ENCODE peak calls at places on chromosome 13, in eight cellular contexts. One of them, this sample, is unnamed.

GRCh38 chr13:88979465-88980180 is 1308.5 kb downstream of the SLITRK5 start:
- DNase-seq in esophagus muscularis mucosa: no peak
- DNase-seq in H1: no peak
- DNase-seq in GM23338: peak
- DNase-seq in stomach: no peak
- DNase-seq in breast epithelium: no peak
- DNase-seq in endothelial cell of umbilical vein: no peak
- DNase-seq in Panc1: no peak
- DNase-seq in this sample: no peak

GRCh38 chr13:94160875-94161274 is 318.6 kb downstream of the DCT start:
- DNase-seq in breast epithelium: no peak
- DNase-seq in Panc1: no peak
- DNase-seq in GM23338: no peak
- DNase-seq in H1: no peak
- DNase-seq in endothelial cell of umbilical vein: no peak
- DNase-seq in esophagus muscularis mucosa: no peak
- DNase-seq in stomach: no peak
- DNase-seq in this sample: no peak

GRCh38 chr13:37918116-37919100 is 48.8 kb upstream of the TRPC4 start:
- DNase-seq in Panc1: no peak
- DNase-seq in stomach: no peak
- DNase-seq in H1: no peak
- DNase-seq in GM23338: peak
- DNase-seq in endothelial cell of umbilical vein: no peak
- DNase-seq in breast epithelium: no peak
- DNase-seq in esophagus muscularis mucosa: no peak
- DNase-seq in this sample: no peak

GRCh38 chr13:91313103-91313502 is 34.4 kb upstream of the MIR17HG start:
- DNase-seq in GM23338: peak
- DNase-seq in H1: no peak
- DNase-seq in breast epithelium: no peak
- DNase-seq in endothelial cell of umbilical vein: peak
- DNase-seq in Panc1: no peak
- DNase-seq in stomach: no peak
- DNase-seq in esophagus muscularis mucosa: no peak
- DNase-seq in this sample: no peak

GRCh38 chr13:34108396-34108795 is 290.4 kb downstream of the RFC3 start:
- DNase-seq in breast epithelium: no peak
- DNase-seq in H1: no peak
- DNase-seq in Panc1: no peak
- DNase-seq in esophagus muscularis mucosa: no peak
- DNase-seq in endothelial cell of umbilical vein: no peak
- DNase-seq in stomach: no peak
- DNase-seq in GM23338: no peak
- DNase-seq in this sample: no peak

GRCh38 chr13:28540612-28541011 is 45.7 kb upstream of the FLT1 start:
- DNase-seq in breast epithelium: no peak
- DNase-seq in GM23338: no peak
- DNase-seq in Panc1: no peak
- DNase-seq in esophagus muscularis mucosa: peak
- DNase-seq in stomach: no peak
- DNase-seq in H1: no peak
- DNase-seq in endothelial cell of umbilical vein: no peak
- DNase-seq in this sample: no peak

GRCh38 chr13:77555246-77555645 is 19.7 kb downstream of the SCEL start:
- DNase-seq in esophagus muscularis mucosa: no peak
- DNase-seq in H1: no peak
- DNase-seq in GM23338: no peak
- DNase-seq in stomach: no peak
- DNase-seq in breast epithelium: no peak
- DNase-seq in Panc1: no peak
- DNase-seq in endothelial cell of umbilical vein: peak
- DNase-seq in this sample: no peak

GRCh38 chr13:113176292-113176691 is 17.8 kb downstream of the PROZ start:
- DNase-seq in breast epithelium: no peak
- DNase-seq in esophagus muscularis mucosa: no peak
- DNase-seq in stomach: no peak
- DNase-seq in Panc1: no peak
- DNase-seq in endothelial cell of umbilical vein: no peak
- DNase-seq in H1: no peak
- DNase-seq in GM23338: no peak
- DNase-seq in this sample: no peak

GRCh38 chr13:24627090-24627714 is 53.0 kb upstream of the ATP12A start:
- DNase-seq in GM23338: peak
- DNase-seq in esophagus muscularis mucosa: no peak
- DNase-seq in stomach: peak
- DNase-seq in H1: peak
- DNase-seq in breast epithelium: no peak
- DNase-seq in endothelial cell of umbilical vein: no peak
- DNase-seq in Panc1: no peak
- DNase-seq in this sample: no peak

GRCh38 chr13:78323848-78324247 is 279.5 kb downstream of the POU4F1 start:
- DNase-seq in breast epithelium: no peak
- DNase-seq in H1: no peak
- DNase-seq in stomach: no peak
- DNase-seq in esophagus muscularis mucosa: no peak
- DNase-seq in endothelial cell of umbilical vein: peak
- DNase-seq in Panc1: no peak
- DNase-seq in GM23338: no peak
- DNase-seq in this sample: no peak

GRCh38 chr13:76216729-76217128 is 580.6 kb downstream of the LMO7 start:
- DNase-seq in esophagus muscularis mucosa: no peak
- DNase-seq in Panc1: no peak
- DNase-seq in endothelial cell of umbilical vein: no peak
- DNase-seq in H1: no peak
- DNase-seq in GM23338: no peak
- DNase-seq in stomach: no peak
- DNase-seq in breast epithelium: no peak
- DNase-seq in this sample: no peak

DNA sequence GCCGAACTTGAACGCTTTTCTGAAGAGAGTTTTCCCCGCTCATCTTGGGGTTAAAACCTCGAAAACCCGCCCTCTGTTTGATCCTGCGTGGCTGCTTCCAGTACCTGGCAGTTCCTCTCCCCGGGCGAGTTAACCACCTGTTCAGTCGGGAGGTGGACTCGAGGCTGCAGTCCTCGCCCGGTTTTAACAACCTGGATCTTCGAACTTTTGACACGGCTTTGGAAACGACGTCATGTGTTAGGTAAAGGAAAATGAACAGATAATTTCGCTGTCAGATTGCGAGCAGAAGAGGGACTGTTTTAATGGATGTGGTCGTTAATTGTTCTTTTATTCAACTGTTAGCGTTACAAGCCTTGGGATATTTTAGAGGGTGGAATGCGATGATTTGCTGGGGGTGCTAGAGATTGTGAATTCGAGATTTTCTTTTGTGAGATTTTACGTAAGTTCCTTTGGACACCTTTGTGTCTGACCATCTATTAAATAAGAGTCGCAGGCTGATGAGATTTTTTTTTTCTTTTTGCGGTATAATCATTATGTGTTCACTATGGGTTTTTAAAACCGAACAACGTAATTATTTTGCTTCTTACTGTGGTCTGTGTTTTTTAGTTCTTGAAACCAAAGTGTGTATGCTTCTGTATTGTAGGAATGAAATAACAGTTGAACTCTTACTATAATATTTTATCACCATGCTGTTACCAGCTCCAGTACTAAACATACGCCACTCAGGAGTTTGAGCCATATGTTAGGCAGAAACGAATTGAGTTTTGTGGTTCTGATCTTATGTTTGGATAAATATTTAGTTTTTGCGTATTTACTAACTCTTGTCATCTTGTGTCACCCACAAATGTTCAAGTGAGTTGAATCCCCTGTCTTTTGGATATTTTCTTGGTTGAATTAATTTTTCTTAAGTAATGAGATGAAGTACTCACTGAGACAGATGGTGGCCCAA is 1.2 kb downstream of the FNDC3A start:
- DNase-seq in breast epithelium: no peak
- DNase-seq in esophagus muscularis mucosa: no peak
- DNase-seq in endothelial cell of umbilical vein: peak
- DNase-seq in Panc1: no peak
- DNase-seq in H1: no peak
- DNase-seq in GM23338: no peak
- DNase-seq in stomach: no peak
- DNase-seq in this sample: no peak
- TF ChIP-seq POLR2AphosphoS5 in breast epithelium: no peak
- TF ChIP-seq POLR2AphosphoS5 in esophagus muscularis mucosa: no peak
- TF ChIP-seq POLR2AphosphoS5 in endothelial cell of umbilical vein: no peak
- TF ChIP-seq POLR2AphosphoS5 in Panc1: no peak
- TF ChIP-seq POLR2AphosphoS5 in H1: no peak
- TF ChIP-seq POLR2AphosphoS5 in GM23338: no peak
- TF ChIP-seq POLR2AphosphoS5 in stomach: no peak
- TF ChIP-seq POLR2AphosphoS5 in this sample: no peak

GRCh38 chr13:46628622-46629365 is 75.8 kb downstream of the LRCH1 start:
- DNase-seq in Panc1: no peak
- DNase-seq in stomach: no peak
- DNase-seq in H1: no peak
- DNase-seq in endothelial cell of umbilical vein: no peak
- DNase-seq in breast epithelium: no peak
- DNase-seq in GM23338: no peak
- DNase-seq in esophagus muscularis mucosa: no peak
- DNase-seq in this sample: no peak
- TF ChIP-seq POLR2AphosphoS5 in Panc1: no peak
- TF ChIP-seq POLR2AphosphoS5 in stomach: no peak
- TF ChIP-seq POLR2AphosphoS5 in H1: no peak
- TF ChIP-seq POLR2AphosphoS5 in endothelial cell of umbilical vein: no peak
- TF ChIP-seq POLR2AphosphoS5 in breast epithelium: no peak
- TF ChIP-seq POLR2AphosphoS5 in GM23338: no peak
- TF ChIP-seq POLR2AphosphoS5 in esophagus muscularis mucosa: no peak
- TF ChIP-seq POLR2AphosphoS5 in this sample: no peak

GRCh38 chr13:52164989-52165388 is 5.6 kb upstream of the NEK3 start:
- DNase-seq in esophagus muscularis mucosa: no peak
- DNase-seq in breast epithelium: no peak
- DNase-seq in Panc1: no peak
- DNase-seq in GM23338: no peak
- DNase-seq in stomach: no peak
- DNase-seq in endothelial cell of umbilical vein: peak
- DNase-seq in H1: no peak
- DNase-seq in this sample: no peak

GRCh38 chr13:52160053-52160452 is 656 bp upstream of the NEK3 start:
- DNase-seq in esophagus muscularis mucosa: no peak
- DNase-seq in Panc1: no peak
- DNase-seq in breast epithelium: no peak
- DNase-seq in stomach: no peak
- DNase-seq in H1: no peak
- DNase-seq in endothelial cell of umbilical vein: no peak
- DNase-seq in GM23338: no peak
- DNase-seq in this sample: no peak

GRCh38 chr13:52161193-52161646 is 1.8 kb upstream of the NEK3 start:
- DNase-seq in esophagus muscularis mucosa: no peak
- DNase-seq in Panc1: no peak
- DNase-seq in GM23338: no peak
- DNase-seq in H1: no peak
- DNase-seq in endothelial cell of umbilical vein: peak
- DNase-seq in stomach: no peak
- DNase-seq in breast epithelium: no peak
- DNase-seq in this sample: no peak

GRCh38 chr13:52165410-52165809 is 6.0 kb upstream of the NEK3 start:
- DNase-seq in endothelial cell of umbilical vein: peak
- DNase-seq in GM23338: no peak
- DNase-seq in H1: no peak
- DNase-seq in Panc1: no peak
- DNase-seq in breast epithelium: no peak
- DNase-seq in esophagus muscularis mucosa: no peak
- DNase-seq in stomach: no peak
- DNase-seq in this sample: no peak

DNA sequence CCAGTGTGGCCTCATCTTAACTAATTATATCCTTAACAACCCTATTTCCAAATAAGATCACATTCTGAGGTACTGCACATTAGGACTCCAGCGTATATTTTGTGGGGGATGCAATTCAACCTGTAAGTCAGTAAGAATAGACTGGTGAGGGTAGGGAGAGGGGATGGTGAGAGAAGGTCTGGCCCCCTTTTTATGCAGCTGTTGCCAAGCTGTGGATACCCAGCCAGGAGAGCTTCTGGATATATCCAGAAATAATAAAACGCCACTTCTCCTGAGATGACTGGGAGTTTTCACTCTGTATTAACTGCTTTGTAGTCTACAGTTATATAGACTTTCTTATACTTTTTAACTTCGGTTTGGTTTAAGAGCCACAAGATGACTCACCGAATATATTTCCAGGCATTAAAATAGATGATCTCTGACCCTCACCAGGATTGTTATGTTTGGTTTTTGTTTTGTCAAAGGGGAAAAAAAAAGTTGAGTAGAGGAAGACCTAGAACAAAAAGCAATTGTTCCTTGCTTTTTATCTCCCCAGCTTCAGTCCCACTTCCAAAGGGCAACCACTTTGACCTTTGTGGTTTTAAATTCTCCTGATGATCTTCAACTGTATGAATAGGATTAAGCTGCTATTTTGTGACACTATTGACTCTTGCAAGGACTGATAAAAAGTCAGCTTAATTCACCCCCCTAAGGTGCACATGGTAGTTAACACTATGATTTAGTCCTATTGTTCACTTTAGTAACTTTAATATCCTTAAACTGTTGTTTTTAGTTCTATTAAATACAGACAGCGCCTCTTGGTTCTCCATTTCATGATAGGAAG is 3.1 kb upstream of the NEK3 start:
- DNase-seq in breast epithelium: no peak
- DNase-seq in stomach: no peak
- DNase-seq in H1: no peak
- DNase-seq in GM23338: no peak
- DNase-seq in esophagus muscularis mucosa: no peak
- DNase-seq in Panc1: no peak
- DNase-seq in endothelial cell of umbilical vein: peak
- DNase-seq in this sample: no peak
- TF ChIP-seq POLR2AphosphoS5 in breast epithelium: no peak
- TF ChIP-seq POLR2AphosphoS5 in stomach: no peak
- TF ChIP-seq POLR2AphosphoS5 in H1: no peak
- TF ChIP-seq POLR2AphosphoS5 in GM23338: no peak
- TF ChIP-seq POLR2AphosphoS5 in esophagus muscularis mucosa: no peak
- TF ChIP-seq POLR2AphosphoS5 in Panc1: no peak
- TF ChIP-seq POLR2AphosphoS5 in endothelial cell of umbilical vein: no peak
- TF ChIP-seq POLR2AphosphoS5 in this sample: no peak

DNA sequence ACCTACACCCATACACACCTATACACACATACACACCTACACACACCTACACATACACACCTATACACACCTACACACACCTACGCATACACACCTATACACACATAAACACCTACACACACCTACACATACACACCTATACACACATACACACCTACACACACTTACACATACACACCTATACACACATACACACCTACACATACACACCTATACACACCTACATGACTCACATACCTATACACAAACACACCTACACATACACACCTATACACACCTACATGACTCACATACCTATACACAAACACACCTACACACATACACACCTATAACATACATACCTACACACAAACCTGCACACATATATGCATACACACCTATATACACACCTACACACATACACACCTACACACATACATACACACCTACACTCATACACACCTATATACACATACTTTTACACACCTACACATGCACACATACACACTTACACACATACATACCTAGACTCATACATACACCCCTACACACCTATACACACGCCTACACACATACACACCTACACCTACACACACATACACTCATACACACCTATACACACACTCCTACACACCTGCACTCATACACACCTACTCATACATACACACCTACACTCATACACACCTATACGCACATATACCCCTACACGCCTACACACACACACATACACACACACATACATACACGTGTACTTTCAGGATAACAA is 286.7 kb upstream of the MAB21L1 start:
- DNase-seq in GM23338: no peak
- DNase-seq in endothelial cell of umbilical vein: no peak
- DNase-seq in esophagus muscularis mucosa: no peak
- DNase-seq in stomach: no peak
- DNase-seq in breast epithelium: no peak
- DNase-seq in Panc1: no peak
- DNase-seq in H1: no peak
- DNase-seq in this sample: no peak
- TF ChIP-seq POLR2AphosphoS5 in GM23338: no peak
- TF ChIP-seq POLR2AphosphoS5 in endothelial cell of umbilical vein: no peak
- TF ChIP-seq POLR2AphosphoS5 in esophagus muscularis mucosa: no peak
- TF ChIP-seq POLR2AphosphoS5 in stomach: no peak
- TF ChIP-seq POLR2AphosphoS5 in breast epithelium: no peak
- TF ChIP-seq POLR2AphosphoS5 in Panc1: no peak
- TF ChIP-seq POLR2AphosphoS5 in H1: no peak
- TF ChIP-seq POLR2AphosphoS5 in this sample: no peak

This sample was measured in GM12891.